ENCODE peak calls at places on chromosomes 2 and 18, in six cellular contexts. One of them, this sample, is unnamed.

GRCh38 chr2:222903234-222904220 is 42.7 kb downstream of the ACSL3 start:
- DNase-seq in PC-3: peak; percentile 64
- DNase-seq in mesothelial cell of epicardium: no peak
- DNase-seq in adrenal gland: peak; percentile 29
- DNase-seq in fibroblast of lung: peak; percentile 81
- DNase-seq in Caco-2: peak; percentile 67
- DNase-seq in this sample: no peak

GRCh38 chr18:63297678-63298392 is 21.7 kb downstream of the BCL2 start:
- DNase-seq in fibroblast of lung: no peak
- DNase-seq in mesothelial cell of epicardium: no peak
- DNase-seq in Caco-2: no peak
- DNase-seq in adrenal gland: no peak
- DNase-seq in PC-3: no peak
- DNase-seq in this sample: no peak

GRCh38 chr2:168449419-168449818 is 6.7 kb upstream of the CERS6 start:
- DNase-seq in mesothelial cell of epicardium: no peak
- DNase-seq in Caco-2: no peak
- DNase-seq in adrenal gland: no peak
- DNase-seq in fibroblast of lung: no peak
- DNase-seq in PC-3: no peak
- DNase-seq in this sample: no peak

GRCh38 chr2:48398285-48399135 is 131.4 kb upstream of the STON1 start:
- DNase-seq in fibroblast of lung: peak; percentile 17
- DNase-seq in Caco-2: no peak
- DNase-seq in PC-3: no peak
- DNase-seq in adrenal gland: no peak
- DNase-seq in mesothelial cell of epicardium: no peak
- DNase-seq in this sample: no peak

GRCh38 chr2:120314656-120315366 is 31.1 kb upstream of the INHBB start:
- DNase-seq in Caco-2: no peak
- DNase-seq in mesothelial cell of epicardium: no peak
- DNase-seq in fibroblast of lung: no peak
- DNase-seq in PC-3: no peak
- DNase-seq in adrenal gland: no peak
- DNase-seq in this sample: no peak

GRCh38 chr2:120486946-120487345 is 141.0 kb downstream of the INHBB start:
- DNase-seq in PC-3: peak; percentile 64
- DNase-seq in fibroblast of lung: no peak
- DNase-seq in mesothelial cell of epicardium: no peak
- DNase-seq in Caco-2: no peak
- DNase-seq in adrenal gland: peak; percentile 40
- DNase-seq in this sample: no peak

GRCh38 chr2:41965886-41966285 is 81.9 kb upstream of the PKDCC start:
- DNase-seq in adrenal gland: peak; percentile 39
- DNase-seq in fibroblast of lung: peak; percentile 73
- DNase-seq in Caco-2: no peak
- DNase-seq in mesothelial cell of epicardium: no peak
- DNase-seq in PC-3: no peak
- DNase-seq in this sample: no peak

GRCh38 chr2:149000168-149000938 is 38.1 kb upstream of the LYPD6B start:
- DNase-seq in Caco-2: no peak
- DNase-seq in mesothelial cell of epicardium: no peak
- DNase-seq in fibroblast of lung: no peak
- DNase-seq in adrenal gland: no peak
- DNase-seq in PC-3: no peak
- DNase-seq in this sample: no peak

GRCh38 chr2:121626777-121627524 is 22.3 kb downstream of the CLASP1 start:
- DNase-seq in adrenal gland: peak; percentile 63
- DNase-seq in PC-3: no peak
- DNase-seq in mesothelial cell of epicardium: no peak
- DNase-seq in fibroblast of lung: peak; percentile 98
- DNase-seq in Caco-2: no peak
- DNase-seq in this sample: no peak

GRCh38 chr18:79384834-79385233 is 10.9 kb upstream of the NFATC1 start:
- DNase-seq in PC-3: no peak
- DNase-seq in Caco-2: no peak
- DNase-seq in adrenal gland: no peak
- DNase-seq in fibroblast of lung: no peak
- DNase-seq in mesothelial cell of epicardium: no peak
- DNase-seq in this sample: no peak

GRCh38 chr2:176104338-176105077 is 2.6 kb upstream of the HOXD11 start:
- DNase-seq in fibroblast of lung: no peak
- DNase-seq in Caco-2: no peak
- DNase-seq in adrenal gland: peak; percentile 82
- DNase-seq in PC-3: peak; percentile 59
- DNase-seq in mesothelial cell of epicardium: no peak
- DNase-seq in this sample: no peak

GRCh38 chr2:39068757-39069515 is 51.9 kb downstream of the SOS1 start:
- DNase-seq in mesothelial cell of epicardium: no peak
- DNase-seq in adrenal gland: no peak
- DNase-seq in Caco-2: no peak
- DNase-seq in fibroblast of lung: no peak
- DNase-seq in PC-3: no peak
- DNase-seq in this sample: no peak

GRCh38 chr2:200862532-200863000 is 1.9 kb downstream of the CLK1 start:
- DNase-seq in PC-3: peak; percentile 56
- DNase-seq in fibroblast of lung: peak; percentile 78
- DNase-seq in mesothelial cell of epicardium: no peak
- DNase-seq in Caco-2: no peak
- DNase-seq in adrenal gland: peak; percentile 46
- DNase-seq in this sample: no peak

GRCh38 chr18:14577971-14578370 is 34.6 kb upstream of the POTEC start:
- DNase-seq in Caco-2: no peak
- DNase-seq in adrenal gland: no peak
- DNase-seq in fibroblast of lung: no peak
- DNase-seq in PC-3: peak; percentile 66
- DNase-seq in mesothelial cell of epicardium: no peak
- DNase-seq in this sample: no peak

GRCh38 chr2:206217743-206218520 is 56.5 kb upstream of the ZDBF2 start:
- DNase-seq in mesothelial cell of epicardium: no peak
- DNase-seq in Caco-2: no peak
- DNase-seq in adrenal gland: no peak
- DNase-seq in PC-3: no peak
- DNase-seq in fibroblast of lung: peak; percentile 36
- DNase-seq in this sample: no peak

GRCh38 chr2:45169339-45170190 is 160.3 kb upstream of the SIX2 start:
- DNase-seq in PC-3: peak; percentile 39
- DNase-seq in Caco-2: no peak
- DNase-seq in adrenal gland: no peak
- DNase-seq in mesothelial cell of epicardium: no peak
- DNase-seq in fibroblast of lung: no peak
- DNase-seq in this sample: no peak

GRCh38 chr2:199973703-199974102 is 18.3 kb downstream of the MAIP1 start:
- DNase-seq in mesothelial cell of epicardium: no peak
- DNase-seq in adrenal gland: no peak
- DNase-seq in fibroblast of lung: peak; percentile 86
- DNase-seq in PC-3: peak; percentile 50
- DNase-seq in Caco-2: no peak
- DNase-seq in this sample: no peak

GRCh38 chr2:217929757-217930707 is 72.8 kb downstream of the TNS1 start:
- DNase-seq in adrenal gland: peak; percentile 84
- DNase-seq in Caco-2: no peak
- DNase-seq in PC-3: no peak
- DNase-seq in fibroblast of lung: peak; percentile 65
- DNase-seq in mesothelial cell of epicardium: no peak
- DNase-seq in this sample: no peak

GRCh38 chr18:12840382-12840781 is 43.7 kb downstream of the PTPN2 start:
- DNase-seq in fibroblast of lung: no peak
- DNase-seq in Caco-2: no peak
- DNase-seq in mesothelial cell of epicardium: no peak
- DNase-seq in adrenal gland: no peak
- DNase-seq in PC-3: no peak
- DNase-seq in this sample: no peak

GRCh38 chr2:48356701-48357322 is 173.1 kb upstream of the STON1 start:
- DNase-seq in adrenal gland: no peak
- DNase-seq in fibroblast of lung: peak; percentile 63
- DNase-seq in mesothelial cell of epicardium: no peak
- DNase-seq in Caco-2: no peak
- DNase-seq in PC-3: no peak
- DNase-seq in this sample: no peak

GRCh38 chr2:54602736-54603322 is 120.6 kb upstream of the EML6 start:
- DNase-seq in mesothelial cell of epicardium: no peak
- DNase-seq in fibroblast of lung: peak; percentile 76
- DNase-seq in PC-3: no peak
- DNase-seq in adrenal gland: no peak
- DNase-seq in Caco-2: no peak
- DNase-seq in this sample: no peak

GRCh38 chr2:207341816-207342215 is 176.1 kb upstream of the KLF7 start:
- DNase-seq in adrenal gland: no peak
- DNase-seq in fibroblast of lung: no peak
- DNase-seq in mesothelial cell of epicardium: no peak
- DNase-seq in Caco-2: no peak
- DNase-seq in PC-3: peak; percentile 18
- DNase-seq in this sample: no peak

GRCh38 chr2:97748397-97748796 is 35.0 kb downstream of the ZAP70 start:
- DNase-seq in adrenal gland: no peak
- DNase-seq in mesothelial cell of epicardium: no peak
- DNase-seq in fibroblast of lung: no peak
- DNase-seq in Caco-2: peak; percentile 68
- DNase-seq in PC-3: peak; percentile 25
- DNase-seq in this sample: no peak

GRCh38 chr2:232339121-232340081 is 39.1 kb upstream of the ALPP start:
- DNase-seq in PC-3: no peak
- DNase-seq in fibroblast of lung: no peak
- DNase-seq in mesothelial cell of epicardium: no peak
- DNase-seq in Caco-2: no peak
- DNase-seq in adrenal gland: no peak
- DNase-seq in this sample: no peak
- TF ChIP-seq CTCF in PC-3: no peak
- TF ChIP-seq CTCF in fibroblast of lung: no peak
- TF ChIP-seq CTCF in mesothelial cell of epicardium: no peak
- TF ChIP-seq CTCF in Caco-2: no peak
- TF ChIP-seq CTCF in adrenal gland: no peak
- TF ChIP-seq CTCF in this sample: no peak

GRCh38 chr2:216776076-216776726 is 80.9 kb upstream of the IGFBP5 start:
- DNase-seq in fibroblast of lung: no peak
- DNase-seq in adrenal gland: no peak
- DNase-seq in mesothelial cell of epicardium: no peak
- DNase-seq in Caco-2: no peak
- DNase-seq in PC-3: no peak
- DNase-seq in this sample: no peak

GRCh38 chr2:216774180-216774579 is 78.8 kb upstream of the IGFBP5 start:
- DNase-seq in fibroblast of lung: no peak
- DNase-seq in mesothelial cell of epicardium: no peak
- DNase-seq in Caco-2: no peak
- DNase-seq in PC-3: no peak
- DNase-seq in adrenal gland: no peak
- DNase-seq in this sample: no peak

GRCh38 chr2:216773072-216773471 is 77.7 kb upstream of the IGFBP5 start:
- DNase-seq in mesothelial cell of epicardium: no peak
- DNase-seq in Caco-2: no peak
- DNase-seq in fibroblast of lung: peak; percentile 25
- DNase-seq in PC-3: no peak
- DNase-seq in adrenal gland: no peak
- DNase-seq in this sample: no peak

GRCh38 chr2:216774620-216775019 is 79.3 kb upstream of the IGFBP5 start:
- DNase-seq in Caco-2: no peak
- DNase-seq in PC-3: peak; percentile 32
- DNase-seq in fibroblast of lung: peak; percentile 87
- DNase-seq in adrenal gland: peak; percentile 69
- DNase-seq in mesothelial cell of epicardium: no peak
- DNase-seq in this sample: no peak

DNA sequence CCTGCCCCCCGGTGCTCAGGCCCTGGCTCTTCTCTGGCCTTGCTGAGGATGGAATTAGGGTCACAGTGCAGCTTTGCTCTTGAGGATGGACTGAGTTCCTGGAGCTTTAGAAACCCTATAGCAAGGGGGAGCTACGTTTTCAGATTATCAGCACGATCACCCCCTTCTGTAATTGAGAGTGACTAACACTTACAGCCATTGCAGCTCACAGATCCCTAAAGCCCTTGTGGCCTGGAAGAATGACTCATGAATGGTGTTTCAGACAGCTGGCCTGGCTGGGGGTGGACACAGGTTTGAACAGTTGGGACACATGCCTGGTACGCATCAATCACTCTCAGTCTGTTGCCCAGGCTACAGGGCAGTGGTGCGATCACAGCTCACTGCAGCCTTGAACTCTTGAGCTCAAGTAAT is 79.7 kb upstream of the IGFBP5 start:
- DNase-seq in fibroblast of lung: peak; percentile 96
- DNase-seq in mesothelial cell of epicardium: no peak
- DNase-seq in adrenal gland: peak; percentile 95
- DNase-seq in PC-3: peak; percentile 87
- DNase-seq in Caco-2: no peak
- DNase-seq in this sample: no peak
- TF ChIP-seq CTCF in fibroblast of lung: no peak
- TF ChIP-seq CTCF in mesothelial cell of epicardium: no peak
- TF ChIP-seq CTCF in adrenal gland: no peak
- TF ChIP-seq CTCF in PC-3: peak; percentile 12
- TF ChIP-seq CTCF in Caco-2: no peak
- TF ChIP-seq CTCF in this sample: no peak

GRCh38 chr2:163594572-163594971 is 141.2 kb downstream of the FIGN start:
- DNase-seq in PC-3: no peak
- DNase-seq in adrenal gland: no peak
- DNase-seq in Caco-2: no peak
- DNase-seq in fibroblast of lung: no peak
- DNase-seq in mesothelial cell of epicardium: no peak
- DNase-seq in this sample: no peak

GRCh38 chr2:163593941-163594340 is 141.9 kb downstream of the FIGN start:
- DNase-seq in mesothelial cell of epicardium: no peak
- DNase-seq in PC-3: no peak
- DNase-seq in Caco-2: no peak
- DNase-seq in adrenal gland: no peak
- DNase-seq in fibroblast of lung: no peak
- DNase-seq in this sample: no peak

GRCh38 chr2:163591461-163591860 is 144.3 kb downstream of the FIGN start:
- DNase-seq in Caco-2: no peak
- DNase-seq in adrenal gland: no peak
- DNase-seq in PC-3: no peak
- DNase-seq in fibroblast of lung: no peak
- DNase-seq in mesothelial cell of epicardium: no peak
- DNase-seq in this sample: no peak

GRCh38 chr2:163595033-163595432 is 140.8 kb downstream of the FIGN start:
- DNase-seq in mesothelial cell of epicardium: no peak
- DNase-seq in Caco-2: no peak
- DNase-seq in fibroblast of lung: peak; percentile 20
- DNase-seq in PC-3: peak; percentile 34
- DNase-seq in adrenal gland: no peak
- DNase-seq in this sample: no peak

GRCh38 chr2:163592954-163593622 is 142.7 kb downstream of the FIGN start:
- DNase-seq in fibroblast of lung: no peak
- DNase-seq in PC-3: no peak
- DNase-seq in Caco-2: no peak
- DNase-seq in adrenal gland: no peak
- DNase-seq in mesothelial cell of epicardium: no peak
- DNase-seq in this sample: no peak
- TF ChIP-seq CTCF in fibroblast of lung: no peak
- TF ChIP-seq CTCF in PC-3: no peak
- TF ChIP-seq CTCF in Caco-2: no peak
- TF ChIP-seq CTCF in adrenal gland: no peak
- TF ChIP-seq CTCF in mesothelial cell of epicardium: no peak
- TF ChIP-seq CTCF in this sample: no peak

DNA sequence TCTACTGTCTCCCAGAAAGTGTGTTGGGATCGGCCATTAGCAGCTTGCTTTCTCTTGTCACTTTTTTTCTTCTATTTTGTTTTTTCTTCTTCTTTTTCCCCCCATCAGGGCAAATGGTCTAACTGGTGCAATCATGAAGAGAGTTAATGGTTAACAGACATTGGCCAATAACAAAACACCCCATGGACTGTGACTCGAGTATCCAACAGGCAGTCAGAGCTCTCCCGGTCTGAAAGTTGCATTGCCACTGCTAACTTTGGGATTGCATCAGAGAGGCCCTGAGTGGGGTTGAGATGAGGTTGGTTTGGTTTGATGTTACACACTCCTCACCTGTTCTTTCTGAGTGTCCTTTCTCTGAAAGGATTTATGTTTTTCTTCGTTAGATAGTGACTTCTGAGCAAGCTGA is 12.9 kb upstream of the SNORC start:
- DNase-seq in Caco-2: peak; percentile 79
- DNase-seq in mesothelial cell of epicardium: no peak
- DNase-seq in fibroblast of lung: peak; percentile 62
- DNase-seq in PC-3: no peak
- DNase-seq in adrenal gland: no peak
- DNase-seq in this sample: no peak
- TF ChIP-seq CTCF in Caco-2: no peak
- TF ChIP-seq CTCF in mesothelial cell of epicardium: no peak
- TF ChIP-seq CTCF in fibroblast of lung: no peak
- TF ChIP-seq CTCF in PC-3: no peak
- TF ChIP-seq CTCF in adrenal gland: no peak
- TF ChIP-seq CTCF in this sample: no peak